ENCODE peak calls at places on chromosomes 4 and X, in five cellular contexts. C is H1, T is tibial nerve, Z is A549, V is esophagus muscularis mucosa. K is an unnamed sample. For H3K4me1, the result is how much of the 10 kb centered on the place peaks cover.

GRCh38 chrX:96576358-96576757 is 108.3 kb upstream of the DIAPH2 start:
- DNase-seq in C (no peak), T (no peak), Z (no peak), V (no peak), K (no peak)

GRCh38 chr4:80361329-80361900 is 25.9 kb downstream of the CFAP299 start:
- DNase-seq in C (no peak), T (no peak), Z (peak), V (no peak), K (no peak)

GRCh38 chrX:115696939-115697338 is 136.0 kb downstream of the PLS3 start:
- DNase-seq in C (no peak), T (no peak), Z (no peak), V (no peak), K (no peak)

GRCh38 chr4:142721187-142721586 is 124.9 kb downstream of the INPP4B start:
- DNase-seq in C (no peak), T (no peak), Z (no peak), V (no peak), K (no peak)

GRCh38 chr4:168710353-168710946 is 213.6 kb downstream of the PALLD start:
- DNase-seq in C (no peak), T (no peak), Z (peak), V (no peak), K (no peak)

GRCh38 chr4:128635141-128635911 is 174.2 kb upstream of the JADE1 start:
- DNase-seq in C (no peak), T (no peak), Z (peak), V (no peak), K (no peak)

GRCh38 chr4:6779667-6780565 is 2.6 kb upstream of the KIAA0232 start:
- DNase-seq in C (peak), T (no peak), Z (no peak), V (no peak), K (no peak)

GRCh38 chr4:139550724-139551429 is 5.1 kb downstream of the SETD7 start:
- DNase-seq in C (no peak), T (no peak), Z (no peak), V (peak), K (no peak)

GRCh38 chr4:150268444-150268843 is 190.2 kb downstream of the DCLK2 start:
- DNase-seq in C (no peak), T (no peak), Z (no peak), V (no peak), K (no peak)

GRCh38 chr4:176333076-176333475 is 13.3 kb downstream of the SPCS3 start:
- DNase-seq in C (no peak), T (no peak), Z (no peak), V (no peak), K (no peak)

GRCh38 chr4:24262084-24262483 is 322.3 kb downstream of the DHX15 start:
- DNase-seq in C (no peak), T (no peak), Z (no peak), V (no peak), K (no peak)

GRCh38 chr4:99062120-99062519 is 26.5 kb downstream of the ADH5 start:
- DNase-seq in C (no peak), T (no peak), Z (peak), V (no peak), K (no peak)

GRCh38 chr4:82524570-82525152 is 37.1 kb downstream of the TMEM150C start:
- DNase-seq in C (no peak), T (no peak), Z (no peak), V (no peak), K (no peak)

GRCh38 chr4:681736-682451 is 7.1 kb downstream of the SLC49A3 start:
- DNase-seq in C (no peak), T (no peak), Z (peak), V (no peak), K (no peak)

GRCh38 chrX:126723881-126724280 is 95.6 kb upstream of the PRR32 start:
- DNase-seq in C (no peak), T (no peak), Z (no peak), V (no peak), K (no peak)

GRCh38 chr4:26206339-26206738 is 114.5 kb upstream of the RBPJ start:
- DNase-seq in C (no peak), T (peak), Z (no peak), V (no peak), K (no peak)

GRCh38 chr4:4358093-4358840 is 28.6 kb upstream of the NSG1 start:
- DNase-seq in C (no peak), T (no peak), Z (no peak), V (no peak), K (no peak)

GRCh38 chr4:37537484-37537883 is 148.7 kb downstream of the RELL1 start:
- DNase-seq in C (no peak), T (no peak), Z (no peak), V (no peak), K (no peak)

GRCh38 chr4:7908668-7909067 is 31.0 kb downstream of the AFAP1 start:
- DNase-seq in C (no peak), T (no peak), Z (no peak), V (no peak), K (no peak)

GRCh38 chr4:7910721-7911015 is 29.0 kb downstream of the AFAP1 start:
- DNase-seq in C (no peak), T (no peak), Z (no peak), V (no peak), K (no peak)

GRCh38 chr4:7909463-7909862 is 30.2 kb downstream of the AFAP1 start:
- DNase-seq in C (no peak), T (no peak), Z (no peak), V (no peak), K (no peak)

GRCh38 chr4:7911044-7911578 is 28.6 kb downstream of the AFAP1 start:
- DNase-seq in C (peak), T (no peak), Z (peak), V (no peak), K (no peak)

DNA sequence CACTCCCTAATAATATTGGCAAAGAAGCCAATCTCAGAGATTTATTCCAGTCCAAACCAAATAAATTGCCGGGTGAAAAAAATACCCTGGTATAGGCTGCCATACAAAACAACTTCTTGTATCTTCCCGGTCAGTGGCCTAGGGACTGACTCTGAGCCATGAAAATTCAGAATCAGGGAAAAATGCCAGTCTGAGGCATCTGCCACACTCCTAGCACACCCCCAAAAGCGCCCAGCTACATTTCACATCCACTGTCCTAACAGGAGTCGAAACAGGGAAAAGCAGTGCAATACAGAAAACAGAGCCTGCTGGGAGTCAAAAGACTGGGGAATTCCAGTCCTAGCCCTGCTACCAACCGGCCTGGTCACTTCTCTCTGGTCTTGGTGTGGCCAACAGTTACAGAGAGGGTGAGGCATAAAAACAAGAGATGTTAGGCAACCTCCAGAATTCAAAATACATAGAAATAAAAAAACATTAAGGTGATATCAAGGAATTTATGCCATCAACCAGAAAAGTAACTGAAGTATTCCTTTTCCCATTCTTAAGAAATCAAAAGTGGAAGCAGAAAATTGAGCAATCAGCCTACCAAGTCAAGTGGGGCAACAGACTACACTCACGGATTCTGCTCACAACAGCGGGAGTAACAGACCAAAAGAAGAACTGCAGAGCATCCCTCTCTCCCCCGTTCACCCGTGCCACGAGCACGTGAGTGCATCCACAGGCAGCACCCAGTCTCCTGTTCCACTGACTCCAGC is 29.5 kb downstream of the AFAP1 start:
- DNase-seq in C (no peak), T (no peak), Z (no peak), V (no peak), K (no peak)
- H3K4me1 ChIP-seq in C (under half), T (under half), Z (half or more), V (half or more), K (under half)

DNA sequence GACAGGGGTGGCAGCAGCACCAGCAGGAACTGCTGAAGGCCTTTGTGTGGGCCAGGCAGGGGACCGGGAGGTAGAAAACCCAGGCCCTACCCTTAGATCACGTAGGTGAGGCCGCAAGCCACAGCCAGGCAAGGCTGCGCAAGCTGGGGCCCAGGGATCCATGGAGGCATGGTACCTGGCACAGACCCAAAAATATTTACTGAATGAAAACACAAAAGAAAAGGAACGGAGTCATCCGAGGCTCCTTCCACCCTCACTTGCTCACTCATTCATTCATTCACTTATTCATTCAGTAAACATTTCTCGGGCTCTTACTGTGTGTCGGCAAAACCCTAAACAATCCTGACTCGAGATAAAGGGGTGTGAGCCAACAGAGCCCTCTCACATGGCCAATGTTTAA is 102.3 kb downstream of the BCOR start:
- DNase-seq in C (no peak), T (no peak), Z (no peak), V (no peak), K (no peak)
- TF ChIP-seq POLR2A in C (no peak), T (no peak), Z (no peak), V (no peak), K (no peak)

DNA sequence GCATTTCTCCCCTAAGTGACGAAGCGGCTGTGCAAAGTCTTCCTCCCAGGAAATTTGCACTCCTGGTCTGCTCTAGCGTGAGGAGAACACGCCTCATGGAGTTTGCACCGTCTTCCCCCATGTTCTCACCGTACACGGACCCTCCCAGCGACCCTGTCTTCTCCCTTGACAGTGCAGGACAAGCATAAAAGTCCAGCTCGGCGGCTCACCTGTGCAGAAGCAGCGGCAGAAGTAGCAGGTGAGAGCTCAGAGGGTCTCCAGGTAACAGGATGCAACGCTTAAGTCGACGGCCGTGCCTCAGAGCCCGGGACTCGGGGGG is 314 bp downstream of the P2RY8 start:
- DNase-seq in C (no peak), T (no peak), Z (no peak), V (no peak), K (no peak)
- H3K4me3 ChIP-seq in C (no peak), T (peak), Z (peak), V (peak), K (peak)

GRCh38 chrX:119687661-119688413 is 5.1 kb downstream of the SEPTIN6 start:
- DNase-seq in C (no peak), T (no peak), Z (no peak), V (no peak), K (no peak)

GRCh38 chrX:119682019-119682989 is 10.7 kb downstream of the SEPTIN6 start:
- DNase-seq in C (no peak), T (no peak), Z (no peak), V (no peak), K (no peak)

GRCh38 chrX:119684916-119685224 is 8.1 kb downstream of the SEPTIN6 start:
- DNase-seq in C (no peak), T (no peak), Z (no peak), V (no peak), K (no peak)

GRCh38 chrX:119686087-119686639 is 6.8 kb downstream of the SEPTIN6 start:
- DNase-seq in C (no peak), T (no peak), Z (no peak), V (no peak), K (no peak)

GRCh38 chrX:119685225-119686066 is 7.5 kb downstream of the SEPTIN6 start:
- DNase-seq in C (no peak), T (no peak), Z (no peak), V (no peak), K (no peak)
- H3K4me1 ChIP-seq in C (under half), T (under half), Z (under half), V (under half), K (under half)

K was measured in esophagus squamous epithelium.